ENCODE peak calls at places on chromosome X, in eight cellular contexts. One of them, this sample, is unnamed.

GRCh38 chrX:129980540-129981206 is 1.8 kb upstream of the BCORL1 start:
- DNase-seq in IMR-90: no peak
- DNase-seq in SW480: no peak
- DNase-seq in mammary epithelial cell: no peak
- DNase-seq in bronchial epithelial cell: no peak
- DNase-seq in anterior cingulate cortex: no peak
- DNase-seq in transverse colon: peak
- DNase-seq in ovary: peak
- DNase-seq in this sample: peak

GRCh38 chrX:71366674-71367256 is 608 bp downstream of the TAF1 start:
- DNase-seq in IMR-90: peak
- DNase-seq in SW480: peak
- DNase-seq in mammary epithelial cell: peak
- DNase-seq in bronchial epithelial cell: peak
- DNase-seq in anterior cingulate cortex: peak
- DNase-seq in transverse colon: peak
- DNase-seq in ovary: no peak
- DNase-seq in this sample: peak

GRCh38 chrX:149312936-149313432 is 192.1 kb downstream of the IDS start:
- DNase-seq in IMR-90: no peak
- DNase-seq in SW480: no peak
- DNase-seq in mammary epithelial cell: no peak
- DNase-seq in bronchial epithelial cell: peak
- DNase-seq in anterior cingulate cortex: no peak
- DNase-seq in transverse colon: no peak
- DNase-seq in ovary: no peak
- DNase-seq in this sample: no peak

GRCh38 chrX:102624105-102624504 is 24.8 kb downstream of the ARMCX5 start:
- DNase-seq in IMR-90: no peak
- DNase-seq in SW480: no peak
- DNase-seq in mammary epithelial cell: no peak
- DNase-seq in bronchial epithelial cell: no peak
- DNase-seq in anterior cingulate cortex: no peak
- DNase-seq in transverse colon: no peak
- DNase-seq in ovary: no peak
- DNase-seq in this sample: no peak

GRCh38 chrX:17082831-17083230 is 136.4 kb downstream of the REPS2 start:
- DNase-seq in IMR-90: no peak
- DNase-seq in SW480: peak
- DNase-seq in mammary epithelial cell: peak
- DNase-seq in bronchial epithelial cell: peak
- DNase-seq in anterior cingulate cortex: no peak
- DNase-seq in transverse colon: no peak
- DNase-seq in ovary: no peak
- DNase-seq in this sample: no peak

GRCh38 chrX:84188320-84188834 is 378 bp upstream of the RPS6KA6 start:
- DNase-seq in IMR-90: peak
- DNase-seq in SW480: peak
- DNase-seq in mammary epithelial cell: peak
- DNase-seq in bronchial epithelial cell: peak
- DNase-seq in anterior cingulate cortex: peak
- DNase-seq in transverse colon: peak
- DNase-seq in ovary: peak
- DNase-seq in this sample: peak

GRCh38 chrX:31333181-31333831 is 261.5 kb upstream of the FTHL17 start:
- DNase-seq in IMR-90: peak
- DNase-seq in SW480: peak
- DNase-seq in mammary epithelial cell: peak
- DNase-seq in bronchial epithelial cell: peak
- DNase-seq in anterior cingulate cortex: no peak
- DNase-seq in transverse colon: no peak
- DNase-seq in ovary: no peak
- DNase-seq in this sample: no peak

GRCh38 chrX:123924181-123924580 is 37.3 kb upstream of the STAG2 start:
- DNase-seq in IMR-90: no peak
- DNase-seq in SW480: no peak
- DNase-seq in mammary epithelial cell: no peak
- DNase-seq in bronchial epithelial cell: no peak
- DNase-seq in anterior cingulate cortex: no peak
- DNase-seq in transverse colon: no peak
- DNase-seq in ovary: no peak
- DNase-seq in this sample: no peak

GRCh38 chrX:112056886-112057285 is 25.7 kb downstream of the TRPC5 start:
- DNase-seq in IMR-90: no peak
- DNase-seq in SW480: no peak
- DNase-seq in mammary epithelial cell: no peak
- DNase-seq in bronchial epithelial cell: no peak
- DNase-seq in anterior cingulate cortex: no peak
- DNase-seq in transverse colon: no peak
- DNase-seq in ovary: no peak
- DNase-seq in this sample: no peak

GRCh38 chrX:12975999-12976558 is 1.2 kb downstream of the TMSB4X start:
- DNase-seq in IMR-90: peak
- DNase-seq in SW480: peak
- DNase-seq in mammary epithelial cell: no peak
- DNase-seq in bronchial epithelial cell: no peak
- DNase-seq in anterior cingulate cortex: peak
- DNase-seq in transverse colon: no peak
- DNase-seq in ovary: peak
- DNase-seq in this sample: peak

GRCh38 chrX:136028383-136028984 is 43.2 kb downstream of the SLC9A6 start:
- DNase-seq in IMR-90: peak
- DNase-seq in SW480: peak
- DNase-seq in mammary epithelial cell: peak
- DNase-seq in bronchial epithelial cell: peak
- DNase-seq in anterior cingulate cortex: no peak
- DNase-seq in transverse colon: no peak
- DNase-seq in ovary: no peak
- DNase-seq in this sample: peak

GRCh38 chrX:34332336-34332735 is 200.2 kb upstream of the FAM47A start:
- DNase-seq in IMR-90: no peak
- DNase-seq in SW480: peak
- DNase-seq in mammary epithelial cell: no peak
- DNase-seq in bronchial epithelial cell: peak
- DNase-seq in anterior cingulate cortex: no peak
- DNase-seq in transverse colon: no peak
- DNase-seq in ovary: no peak
- DNase-seq in this sample: no peak

GRCh38 chrX:111917591-111917990 is 41.6 kb downstream of the TRPC5OS start:
- DNase-seq in IMR-90: no peak
- DNase-seq in SW480: no peak
- DNase-seq in mammary epithelial cell: no peak
- DNase-seq in bronchial epithelial cell: no peak
- DNase-seq in anterior cingulate cortex: no peak
- DNase-seq in transverse colon: no peak
- DNase-seq in ovary: no peak
- DNase-seq in this sample: no peak

GRCh38 chrX:71846429-71846828 is 64.2 kb upstream of the NHSL2 start:
- DNase-seq in IMR-90: peak
- DNase-seq in SW480: peak
- DNase-seq in mammary epithelial cell: peak
- DNase-seq in bronchial epithelial cell: peak
- DNase-seq in anterior cingulate cortex: no peak
- DNase-seq in transverse colon: no peak
- DNase-seq in ovary: no peak
- DNase-seq in this sample: no peak

GRCh38 chrX:72609313-72609712 is 36.7 kb upstream of the HDAC8 start:
- DNase-seq in IMR-90: peak
- DNase-seq in SW480: peak
- DNase-seq in mammary epithelial cell: peak
- DNase-seq in bronchial epithelial cell: peak
- DNase-seq in anterior cingulate cortex: no peak
- DNase-seq in transverse colon: no peak
- DNase-seq in ovary: no peak
- DNase-seq in this sample: no peak

GRCh38 chrX:57282568-57282967 is 3.9 kb upstream of the FAAH2 start:
- DNase-seq in IMR-90: no peak
- DNase-seq in SW480: peak
- DNase-seq in mammary epithelial cell: no peak
- DNase-seq in bronchial epithelial cell: peak
- DNase-seq in anterior cingulate cortex: no peak
- DNase-seq in transverse colon: no peak
- DNase-seq in ovary: no peak
- DNase-seq in this sample: no peak

GRCh38 chrX:40117715-40118285 is 20.0 kb upstream of the BCOR start:
- DNase-seq in IMR-90: no peak
- DNase-seq in SW480: no peak
- DNase-seq in mammary epithelial cell: no peak
- DNase-seq in bronchial epithelial cell: no peak
- DNase-seq in anterior cingulate cortex: no peak
- DNase-seq in transverse colon: no peak
- DNase-seq in ovary: no peak
- DNase-seq in this sample: no peak

GRCh38 chrX:17046478-17047097 is 100.1 kb downstream of the REPS2 start:
- DNase-seq in IMR-90: peak
- DNase-seq in SW480: peak
- DNase-seq in mammary epithelial cell: peak
- DNase-seq in bronchial epithelial cell: peak
- DNase-seq in anterior cingulate cortex: peak
- DNase-seq in transverse colon: peak
- DNase-seq in ovary: peak
- DNase-seq in this sample: no peak

GRCh38 chrX:10709276-10709675 is 88.9 kb upstream of the MID1 start:
- DNase-seq in IMR-90: no peak
- DNase-seq in SW480: no peak
- DNase-seq in mammary epithelial cell: no peak
- DNase-seq in bronchial epithelial cell: no peak
- DNase-seq in anterior cingulate cortex: no peak
- DNase-seq in transverse colon: no peak
- DNase-seq in ovary: no peak
- DNase-seq in this sample: no peak

GRCh38 chrX:149979126-149979644 is 40.9 kb upstream of the EOLA2 start:
- DNase-seq in IMR-90: no peak
- DNase-seq in SW480: no peak
- DNase-seq in mammary epithelial cell: no peak
- DNase-seq in bronchial epithelial cell: no peak
- DNase-seq in anterior cingulate cortex: no peak
- DNase-seq in transverse colon: no peak
- DNase-seq in ovary: no peak
- DNase-seq in this sample: peak

GRCh38 chrX:43868791-43869190 is 13.5 kb downstream of the MAOB start:
- DNase-seq in IMR-90: peak
- DNase-seq in SW480: no peak
- DNase-seq in mammary epithelial cell: no peak
- DNase-seq in bronchial epithelial cell: no peak
- DNase-seq in anterior cingulate cortex: no peak
- DNase-seq in transverse colon: no peak
- DNase-seq in ovary: no peak
- DNase-seq in this sample: no peak

GRCh38 chrX:129961180-129962083 is 21.0 kb upstream of the BCORL1 start:
- DNase-seq in IMR-90: no peak
- DNase-seq in SW480: peak
- DNase-seq in mammary epithelial cell: peak
- DNase-seq in bronchial epithelial cell: peak
- DNase-seq in anterior cingulate cortex: no peak
- DNase-seq in transverse colon: peak
- DNase-seq in ovary: no peak
- DNase-seq in this sample: peak

GRCh38 chrX:50721771-50722521 is 92.0 kb downstream of the SHROOM4 start:
- DNase-seq in IMR-90: no peak
- DNase-seq in SW480: no peak
- DNase-seq in mammary epithelial cell: no peak
- DNase-seq in bronchial epithelial cell: no peak
- DNase-seq in anterior cingulate cortex: no peak
- DNase-seq in transverse colon: no peak
- DNase-seq in ovary: no peak
- DNase-seq in this sample: no peak

GRCh38 chrX:129618997-129619396 is 35.8 kb downstream of the APLN start:
- DNase-seq in IMR-90: no peak
- DNase-seq in SW480: no peak
- DNase-seq in mammary epithelial cell: no peak
- DNase-seq in bronchial epithelial cell: no peak
- DNase-seq in anterior cingulate cortex: no peak
- DNase-seq in transverse colon: peak
- DNase-seq in ovary: no peak
- DNase-seq in this sample: no peak

GRCh38 chrX:63746278-63746677 is 38.7 kb downstream of the ARHGEF9 start:
- DNase-seq in IMR-90: no peak
- DNase-seq in SW480: no peak
- DNase-seq in mammary epithelial cell: peak
- DNase-seq in bronchial epithelial cell: no peak
- DNase-seq in anterior cingulate cortex: no peak
- DNase-seq in transverse colon: no peak
- DNase-seq in ovary: no peak
- DNase-seq in this sample: no peak

This sample was measured in GM06990.